ENCODE peak calls at places on chromosomes 16 and 17, in four cellular contexts. M is B cell, O is fibroblast of lung, G is Caco-2. J is an unnamed sample.

GRCh38 chr17:74862108-74862901 is 2.6 kb upstream of the GRIN2C start:
- DNase-seq in M (peak), O (no peak), G (peak), J (peak)

GRCh38 chr17:2347805-2348685 is 10.7 kb downstream of the SGSM2 start:
- DNase-seq in M (no peak), O (peak), G (peak), J (no peak)

GRCh38 chr17:70324031-70324430 is 154.7 kb downstream of the KCNJ2 start:
- DNase-seq in M (no peak), O (no peak), G (no peak), J (no peak)

GRCh38 chr17:78498848-78499247 is 78.3 kb downstream of the DNAH17 start:
- DNase-seq in M (no peak), O (no peak), G (no peak), J (no peak)

GRCh38 chr17:79904865-79905264 is 65.6 kb upstream of the CBX4 start:
- DNase-seq in M (no peak), O (no peak), G (peak), J (no peak)

GRCh38 chr16:55323637-55324490 is at the start of gene IRX6:
- DNase-seq in M (no peak), O (no peak), G (no peak), J (peak)

GRCh38 chr17:61784510-61784909 is 78.8 kb downstream of the BRIP1 start:
- DNase-seq in M (peak), O (no peak), G (no peak), J (no peak)

GRCh38 chr16:67445441-67445912 is 14.6 kb downstream of the HSD11B2 start:
- DNase-seq in M (no peak), O (no peak), G (no peak), J (no peak)

GRCh38 chr16:47461598-47462266 is 601 bp downstream of the PHKB start:
- DNase-seq in M (peak), O (peak), G (peak), J (peak)

GRCh38 chr17:80113033-80113484 is 11.7 kb downstream of the GAA start:
- DNase-seq in M (no peak), O (no peak), G (no peak), J (no peak)

GRCh38 chr16:28295213-28295612 is 2.9 kb downstream of the SBK1 start:
- DNase-seq in M (no peak), O (no peak), G (no peak), J (no peak)

DNA sequence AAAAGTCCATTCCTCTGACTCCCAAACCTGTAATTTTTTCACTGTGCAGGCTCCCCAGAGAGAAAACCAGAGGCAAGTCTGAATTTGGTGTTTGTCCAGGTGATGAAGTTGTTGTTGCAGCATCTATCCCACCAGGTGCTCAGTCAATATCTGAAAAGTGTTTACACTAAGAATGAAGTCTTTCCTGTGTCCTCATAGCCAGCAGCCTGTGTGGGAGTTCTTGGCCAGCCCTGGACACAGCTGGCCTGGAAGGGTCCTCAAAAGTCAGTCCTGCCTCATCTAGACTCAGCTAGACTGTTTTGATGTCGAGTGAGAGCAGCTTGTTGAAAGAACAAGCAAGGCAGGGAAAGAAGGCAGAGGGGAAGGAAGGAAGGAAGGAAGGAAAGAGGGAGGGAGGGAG is 3.3 kb upstream of the PMP22 start:
- DNase-seq in M (no peak), O (peak), G (no peak), J (no peak)
- TF ChIP-seq CTCF in M (no peak), O (no peak), G (no peak), J (no peak)

GRCh38 chr16:82630688-82631087 is 3.9 kb downstream of the CDH13 start:
- DNase-seq in M (no peak), O (no peak), G (no peak), J (no peak)
- TF ChIP-seq CTCF in M (no peak), O (peak), G (peak), J (no peak)

GRCh38 chr16:84044108-84044488 is 1.5 kb upstream of the SLC38A8 start:
- DNase-seq in M (no peak), O (peak), G (peak), J (no peak)
- TF ChIP-seq CTCF in M (no peak), O (peak), G (peak), J (no peak)

DNA sequence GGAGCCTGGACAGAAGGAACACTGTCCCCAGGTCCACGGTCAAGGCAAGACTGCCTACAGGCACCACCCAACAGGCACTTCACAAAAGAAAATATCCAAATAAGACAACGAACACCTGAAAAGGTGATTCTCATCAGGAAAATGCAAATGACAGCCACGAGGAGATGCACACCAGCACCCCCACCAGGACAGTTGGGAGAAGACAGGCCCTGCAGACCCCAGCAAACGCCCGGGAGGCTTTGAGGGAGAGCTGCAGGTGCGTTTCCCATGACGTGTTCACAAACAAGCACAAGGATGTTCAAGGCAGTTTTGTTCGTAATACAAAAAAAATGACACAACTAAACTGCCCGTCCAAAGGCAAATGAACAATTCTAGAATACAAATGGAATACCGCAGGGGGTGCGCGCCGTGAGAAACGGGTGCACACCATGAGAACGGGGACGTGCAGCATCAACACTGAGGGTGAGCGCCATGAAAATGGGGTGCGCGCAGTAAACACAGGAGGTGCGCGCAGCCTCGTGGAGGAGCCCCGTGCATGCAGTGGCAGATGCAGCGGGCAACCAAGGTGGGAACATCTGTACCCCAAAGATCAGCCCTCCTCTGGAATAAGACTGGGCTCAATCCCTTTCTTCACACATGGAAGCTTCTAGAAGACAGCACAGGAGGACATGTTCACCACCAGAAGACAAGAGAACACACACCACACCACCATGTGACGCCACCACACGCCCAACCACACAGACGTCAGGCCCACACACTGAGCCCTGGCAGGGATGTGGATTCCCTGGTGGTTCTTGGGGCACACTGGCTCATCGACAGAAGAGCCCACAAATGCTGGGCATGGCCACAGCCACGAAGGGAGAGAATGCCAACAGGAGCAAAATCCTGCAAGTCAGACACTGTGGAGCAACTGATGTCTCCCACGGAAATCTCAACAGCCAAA is 91.2 kb downstream of the ZNF778 start:
- DNase-seq in M (peak), O (no peak), G (no peak), J (no peak)
- TF ChIP-seq CTCF in M (peak), O (peak), G (peak), J (peak)

DNA sequence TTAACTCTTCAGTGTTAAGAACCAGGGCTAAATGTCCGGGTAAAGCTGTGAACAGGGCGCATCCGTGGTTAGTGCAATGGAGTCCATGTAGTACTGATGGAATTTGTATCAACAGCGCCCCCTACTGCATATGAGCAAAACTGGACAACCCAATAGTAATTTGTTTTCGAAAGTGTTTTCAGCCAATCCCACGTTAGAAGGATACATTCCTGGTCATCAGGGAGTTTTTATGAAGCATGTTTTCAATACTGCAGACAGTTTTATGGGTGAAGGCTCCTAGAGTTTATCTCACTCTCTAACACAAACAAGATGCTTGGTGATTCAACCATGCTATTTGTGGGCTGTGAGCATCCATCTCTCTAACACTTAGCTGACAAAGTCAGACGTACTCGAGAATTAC is 46.6 kb upstream of the HNF1B start:
- DNase-seq in M (peak), O (peak), G (no peak), J (peak)
- TF ChIP-seq CTCF in M (peak), O (peak), G (peak), J (peak)

GRCh38 chr16:89572478-89573205 is 2.9 kb upstream of the CPNE7 start:
- DNase-seq in M (no peak), O (no peak), G (no peak), J (no peak)

GRCh38 chr16:89570342-89570923 is 5.1 kb upstream of the CPNE7 start:
- DNase-seq in M (no peak), O (no peak), G (no peak), J (no peak)

GRCh38 chr16:89573826-89574680 is 1.5 kb upstream of the CPNE7 start:
- DNase-seq in M (no peak), O (no peak), G (no peak), J (no peak)

GRCh38 chr16:89571636-89572035 is 3.9 kb upstream of the CPNE7 start:
- DNase-seq in M (no peak), O (no peak), G (no peak), J (no peak)

DNA sequence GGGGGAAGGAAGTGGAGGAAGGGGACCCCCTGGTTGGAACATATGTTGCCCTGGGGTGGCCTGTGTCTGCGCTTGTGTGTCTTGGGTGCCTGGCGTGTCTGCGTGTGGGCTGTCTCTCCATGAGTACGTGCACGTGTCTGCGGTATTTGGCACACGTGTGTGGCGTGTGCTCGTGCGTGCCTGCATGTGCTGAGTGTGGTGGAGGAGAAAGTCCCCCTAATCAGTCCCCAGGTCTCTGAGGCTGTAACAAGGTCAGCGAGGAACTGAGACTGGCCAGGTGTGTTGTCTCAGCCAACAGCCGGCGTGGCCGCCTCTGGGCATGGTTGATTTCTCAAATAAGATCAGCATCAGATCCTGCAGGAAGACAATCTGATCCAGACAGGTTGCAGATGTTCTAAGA is 3.5 kb upstream of the CPNE7 start:
- DNase-seq in M (peak), O (no peak), G (no peak), J (peak)
- TF ChIP-seq CTCF in M (no peak), O (no peak), G (no peak), J (no peak)

DNA sequence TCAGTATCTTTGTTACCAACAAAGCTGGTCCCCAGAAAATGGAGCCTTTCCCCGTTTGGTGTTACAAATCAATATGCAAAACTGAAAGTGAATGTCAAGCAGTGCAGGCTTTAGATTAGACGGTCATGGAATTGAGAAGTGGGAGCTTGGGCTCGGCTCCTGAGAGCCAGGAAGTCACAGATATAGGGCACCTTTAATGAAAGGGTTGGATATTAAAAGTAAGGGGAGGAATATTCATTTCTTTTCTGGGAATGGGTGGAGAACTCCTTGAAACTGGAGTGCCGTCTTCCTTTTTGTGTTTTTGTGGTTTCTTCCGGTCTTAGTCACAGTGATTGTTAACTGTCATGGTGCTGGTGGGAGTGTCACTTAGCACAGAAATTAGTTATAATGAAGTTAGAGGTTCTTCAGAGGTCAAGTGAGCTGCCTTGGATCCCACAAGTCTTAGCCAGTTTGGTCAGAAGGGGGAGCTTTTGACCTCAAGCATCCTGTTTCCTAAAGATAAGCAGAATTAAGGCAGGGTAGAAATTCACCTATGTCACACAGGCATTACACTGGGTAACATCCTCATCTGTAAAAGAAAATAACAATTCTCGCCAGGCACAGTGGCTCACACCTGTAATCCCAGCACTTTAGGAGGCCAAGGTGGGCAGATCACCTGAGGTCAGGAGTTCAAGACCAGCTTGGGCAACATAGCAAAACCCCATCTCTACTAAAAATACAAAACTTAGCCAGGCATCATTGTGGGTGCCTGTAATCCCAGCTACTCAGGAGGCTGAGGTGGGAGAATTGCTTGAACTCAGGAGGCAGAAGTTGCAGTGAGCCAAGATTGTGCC is 9.6 kb upstream of the EIF1 start:
- DNase-seq in M (peak), O (peak), G (no peak), J (no peak)
- TF ChIP-seq CTCF in M (no peak), O (no peak), G (no peak), J (no peak)

DNA sequence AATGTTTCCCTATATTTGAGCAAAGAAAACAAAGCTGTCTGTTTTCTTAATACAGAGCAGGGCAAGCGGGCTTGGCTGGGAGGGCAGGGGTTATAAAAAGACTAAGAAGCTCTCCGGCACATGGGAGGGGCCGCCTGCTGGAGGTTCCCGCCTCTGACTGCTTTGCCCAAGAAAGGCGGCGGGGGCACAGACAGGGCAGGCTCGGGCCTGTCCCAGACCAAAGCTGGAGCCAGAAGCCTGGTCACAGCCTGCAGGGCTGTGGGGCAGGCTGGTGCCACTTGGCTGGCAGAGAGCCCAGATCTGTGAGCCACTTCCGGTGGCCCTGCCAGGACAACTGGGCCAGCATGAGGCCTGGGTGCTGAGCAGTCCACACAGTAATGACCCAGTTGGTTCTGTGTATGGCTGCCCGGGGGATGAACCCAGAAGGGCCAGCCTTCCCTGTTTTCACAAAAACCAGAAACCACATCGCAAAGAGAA is 89.4 kb downstream of the LITAF start:
- DNase-seq in M (no peak), O (peak), G (no peak), J (no peak)
- TF ChIP-seq CTCF in M (no peak), O (peak), G (no peak), J (no peak)

DNA sequence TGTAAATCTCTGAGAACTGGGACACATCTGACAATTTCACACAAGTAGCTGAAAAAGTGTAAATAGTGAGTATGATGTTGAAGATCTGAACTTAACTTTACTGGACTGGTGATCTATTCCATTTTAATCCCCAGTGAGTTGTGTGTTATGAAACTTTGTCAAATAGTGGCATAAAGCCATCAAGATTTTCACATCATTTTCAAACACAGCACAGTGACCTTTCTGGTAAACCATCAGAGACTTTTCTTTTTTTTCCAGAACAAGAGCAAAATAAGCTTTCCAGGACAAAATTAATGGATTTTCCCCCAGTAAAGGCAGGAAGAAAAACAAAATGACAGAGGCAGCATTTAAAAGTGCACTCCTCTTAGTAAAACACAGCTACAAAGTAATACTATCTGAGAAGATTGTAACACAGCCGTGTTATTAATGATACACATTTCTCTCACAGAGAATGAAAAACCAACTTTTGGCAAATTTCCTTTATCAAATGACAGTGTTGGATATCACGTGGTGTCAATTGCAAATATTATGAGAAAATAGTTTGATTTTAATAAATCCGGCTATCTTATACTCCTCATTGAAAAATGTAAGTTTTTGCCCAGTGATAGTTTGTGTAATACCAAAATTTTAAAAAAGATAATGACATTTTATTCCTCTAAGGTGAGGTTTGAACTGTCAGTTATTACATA is 16.8 kb upstream of the COL1A1 start:
- DNase-seq in M (no peak), O (no peak), G (no peak), J (no peak)
- TF ChIP-seq CTCF in M (no peak), O (no peak), G (no peak), J (no peak)

J was measured in GM13976.